ENCODE peak calls at places on chromosomes 11 and 22, in six cellular contexts. U, K, J, T, G and C are unnamed samples.

GRCh38 chr22:24289138-24289537 is 18.5 kb downstream of the SPECC1L start:
- DNase-seq in G (no peak), J (peak; percentile 84), K (no peak), U (no peak), T (no peak), C (no peak)

GRCh38 chr11:73308003-73308962 is at the start of gene ARHGEF17:
- DNase-seq in K (peak; percentile 84), J (peak; percentile 75), T (peak; percentile 69), G (peak; percentile 27), U (peak; percentile 67), C (peak; percentile 95)

GRCh38 chr11:106581399-106581798 is 436.9 kb downstream of the GUCY1A2 start:
- DNase-seq in J (no peak), K (no peak), T (no peak), G (no peak), U (no peak), C (no peak)

GRCh38 chr11:33634291-33634834 is 66.3 kb downstream of the C11orf91 start:
- DNase-seq in J (peak; percentile 33), U (no peak), G (no peak), K (no peak), T (no peak), C (no peak)

GRCh38 chr11:68118753-68119448 is 2.3 kb downstream of the CHKA start:
- DNase-seq in U (no peak), J (no peak), T (no peak), K (no peak), G (no peak), C (no peak)

GRCh38 chr11:32792948-32793475 is 1.4 kb downstream of the CCDC73 start:
- DNase-seq in U (peak; percentile 69), T (peak; percentile 60), G (peak; percentile 10), J (peak; percentile 53), K (peak; percentile 64), C (peak; percentile 15)

GRCh38 chr11:6323291-6323905 is 3.1 kb upstream of the CAVIN3 start:
- DNase-seq in K (peak; percentile 39), T (no peak), G (no peak), J (no peak), U (peak; percentile 26), C (peak; percentile 40)

GRCh38 chr11:112113539-112114457 is 27.1 kb downstream of the SDHD start:
- DNase-seq in K (peak; percentile 55), J (peak; percentile 76), T (no peak), U (peak; percentile 59), G (no peak), C (peak; percentile 61)

GRCh38 chr22:32781695-32782094 is 19.8 kb upstream of the TIMP3 start:
- DNase-seq in U (no peak), J (peak; percentile 47), G (no peak), T (no peak), K (no peak), C (no peak)

GRCh38 chr11:107689317-107690202 is 22.3 kb downstream of the SLN start:
- DNase-seq in T (peak; percentile 72), K (peak; percentile 82), U (peak; percentile 88), J (peak; percentile 71), G (peak; percentile 27), C (peak; percentile 56)

GRCh38 chr22:39661842-39662676 is 91.5 kb downstream of the CACNA1I start:
- DNase-seq in J (no peak), K (peak; percentile 30), U (no peak), G (no peak), T (no peak), C (peak; percentile 100)

GRCh38 chr11:43868852-43869567 is 11.6 kb upstream of the ALKBH3 start:
- DNase-seq in K (no peak), J (peak; percentile 92), G (no peak), U (peak; percentile 39), T (no peak), C (no peak)

GRCh38 chr11:107631043-107631442 is 40.1 kb downstream of the ELMOD1 start:
- DNase-seq in G (no peak), U (no peak), J (no peak), K (no peak), T (no peak), C (no peak)

GRCh38 chr22:23534851-23535717 is 45.0 kb downstream of the IGLL1 start:
- DNase-seq in K (no peak), U (no peak), T (no peak), J (no peak), G (no peak), C (peak; percentile 27)